ENCODE peak calls at places on chromosomes 4 and X, in four cellular contexts. M is IMR-90, R is activated T-cell treated with anti-CD3 and anti-CD28 coated beads for 1 hour, F is prostate gland. Q is an unnamed sample.

GRCh38 chr4:169202143-169202699 is 68.5 kb downstream of the SH3RF1 start:
- DNase-seq in M (no peak), R (no peak), F (no peak), Q (no peak)

GRCh38 chr4:130576218-130576617 is 1480.3 kb downstream of the C4orf33 start:
- DNase-seq in M (no peak), R (no peak), F (no peak), Q (no peak)

GRCh38 chr4:147791341-147791740 is 59.5 kb downstream of the ARHGAP10 start:
- DNase-seq in M (no peak), R (no peak), F (no peak), Q (no peak)

GRCh38 chr4:187550256-187550950 is 445.2 kb upstream of the ZFP42 start:
- DNase-seq in M (peak; percentile 30), R (no peak), F (no peak), Q (no peak)

GRCh38 chrX:153803211-153804099 is 9.0 kb downstream of the SSR4 start:
- DNase-seq in M (no peak), R (no peak), F (no peak), Q (no peak)

GRCh38 chrX:15188039-15188438 is 81.8 kb downstream of the ASB9 start:
- DNase-seq in M (no peak), R (no peak), F (no peak), Q (no peak)

GRCh38 chr4:174181827-174182226 is 101.6 kb downstream of the FBXO8 start:
- DNase-seq in M (no peak), R (no peak), F (no peak), Q (no peak)

GRCh38 chrX:10444204-10444603 is 176.2 kb downstream of the MID1 start:
- DNase-seq in M (no peak), R (no peak), F (no peak), Q (no peak)

GRCh38 chrX:149909324-149910177 is 19.8 kb upstream of the HSFX4 start:
- DNase-seq in M (no peak), R (no peak), F (no peak), Q (no peak)

GRCh38 chr4:168651374-168651773 is 154.5 kb downstream of the PALLD start:
- DNase-seq in M (no peak), R (no peak), F (no peak), Q (no peak)

GRCh38 chrX:150610446-150610845 is 42.0 kb downstream of the MTM1 start:
- DNase-seq in M (no peak), R (no peak), F (no peak), Q (no peak)

GRCh38 chr4:38189445-38189844 is 229.2 kb downstream of the PTTG2 start:
- DNase-seq in M (peak; percentile 95), R (no peak), F (no peak), Q (no peak)

GRCh38 chr4:90403781-90404180 is 276.6 kb downstream of the CCSER1 start:
- DNase-seq in M (no peak), R (no peak), F (no peak), Q (no peak)

GRCh38 chrX:16023790-16024734 is 99.3 kb upstream of the GRPR start:
- DNase-seq in M (peak; percentile 58), R (no peak), F (no peak), Q (no peak)

GRCh38 chr4:123699823-123700822 is 303.5 kb downstream of the SPRY1 start:
- DNase-seq in M (peak; percentile 93), R (no peak), F (no peak), Q (no peak)

GRCh38 chrX:39613508-39613921 is 484.2 kb downstream of the BCOR start:
- DNase-seq in M (no peak), R (peak; percentile 1), F (peak; percentile 4), Q (no peak)

GRCh38 chrX:39645059-39645895 is 452.5 kb downstream of the BCOR start:
- DNase-seq in M (peak; percentile 59), R (no peak), F (no peak), Q (no peak)

GRCh38 chr4:10108818-10109783 is 7.5 kb downstream of the WDR1 start:
- DNase-seq in M (peak; percentile 55), R (no peak), F (no peak), Q (no peak)

GRCh38 chr4:122783301-122784215 is 43.1 kb upstream of the FGF2 start:
- DNase-seq in M (peak; percentile 87), R (no peak), F (peak; percentile 10), Q (no peak)

GRCh38 chrX:7789200-7789599 is 53.8 kb upstream of the VCX start:
- DNase-seq in M (no peak), R (no peak), F (no peak), Q (no peak)

GRCh38 chrX:154731881-154732280 is 19.0 kb downstream of the GAB3 start:
- DNase-seq in M (peak; percentile 45), R (no peak), F (no peak), Q (no peak)

GRCh38 chrX:151538190-151539122 is 25.0 kb upstream of the PASD1 start:
- DNase-seq in M (no peak), R (no peak), F (no peak), Q (no peak)

GRCh38 chr4:40630335-40631021 is 814 bp upstream of the RBM47 start:
- DNase-seq in M (no peak), R (no peak), F (peak; percentile 89), Q (peak; percentile 86)

GRCh38 chr4:156790866-156791265 is 180.7 kb downstream of the PDGFC start:
- DNase-seq in M (peak; percentile 73), R (no peak), F (peak; percentile 29), Q (no peak)

GRCh38 chr4:151664289-151664688 is 96.5 kb downstream of the GATB start:
- DNase-seq in M (no peak), R (no peak), F (no peak), Q (peak; percentile 55)

GRCh38 chrX:25012433-25012735 is 3.4 kb downstream of the ARX start:
- DNase-seq in M (no peak), R (no peak), F (no peak), Q (no peak)

GRCh38 chr4:10312568-10312967 is 144.7 kb downstream of the ZNF518B start:
- DNase-seq in M (no peak), R (no peak), F (no peak), Q (no peak)

GRCh38 chr4:15100994-15101695 is 98.9 kb downstream of the CPEB2 start:
- DNase-seq in M (peak; percentile 29), R (no peak), F (no peak), Q (no peak)

GRCh38 chrX:12610079-12610478 is 181.1 kb upstream of the PRPS2 start:
- DNase-seq in M (peak; percentile 55), R (no peak), F (no peak), Q (no peak)

GRCh38 chrX:53320543-53321215 is 39.3 kb upstream of the IQSEC2 start:
- DNase-seq in M (no peak), R (no peak), F (no peak), Q (no peak)

GRCh38 chr4:2353222-2354107 is 65.0 kb downstream of the ZFYVE28 start:
- DNase-seq in M (no peak), R (no peak), F (no peak), Q (no peak)

Q was measured in LNCaP clone FGC.